ENCODE peak calls at places on chromosomes 7 and 10, in six cellular contexts. Q, X, L, A, E and C are unnamed samples.

GRCh38 chr7:128914566-128915151 is 4.2 kb upstream of the KCP start:
- DNase-seq in Q (peak), X (no peak), L (no peak), A (no peak), E (no peak), C (no peak)

GRCh38 chr10:63977329-63977923 is 456.2 kb downstream of the REEP3 start:
- DNase-seq in Q (no peak), X (peak), L (peak), A (peak), E (no peak), C (no peak)

GRCh38 chr10:132399117-132400035 is 2.4 kb downstream of the PWWP2B start:
- DNase-seq in Q (no peak), X (no peak), L (no peak), A (no peak), E (no peak), C (peak)

GRCh38 chr10:123863189-123863580 is 28.4 kb downstream of the CPXM2 start:
- DNase-seq in Q (no peak), X (no peak), L (no peak), A (no peak), E (no peak), C (no peak)

GRCh38 chr7:156002362-156003001 is 190.2 kb upstream of the SHH start:
- DNase-seq in Q (no peak), X (no peak), L (no peak), A (no peak), E (no peak), C (no peak)

GRCh38 chr7:26052721-26053120 is 99.3 kb upstream of the NFE2L3 start:
- DNase-seq in Q (no peak), X (no peak), L (no peak), A (no peak), E (no peak), C (no peak)

GRCh38 chr7:120860151-120860550 is 2.2 kb upstream of the TSPAN12 start:
- DNase-seq in Q (no peak), X (no peak), L (no peak), A (no peak), E (no peak), C (no peak)

GRCh38 chr7:155190608-155191536 is 106.8 kb upstream of the INSIG1 start:
- DNase-seq in Q (peak), X (no peak), L (no peak), A (peak), E (peak), C (no peak)

GRCh38 chr7:43701929-43702328 is 27.4 kb downstream of the COA1 start:
- DNase-seq in Q (no peak), X (no peak), L (no peak), A (no peak), E (no peak), C (no peak)

GRCh38 chr10:127824826-127825225 is 67.9 kb downstream of the CLRN3 start:
- DNase-seq in Q (no peak), X (no peak), L (no peak), A (no peak), E (no peak), C (no peak)

GRCh38 chr10:88553116-88553752 is 29.9 kb downstream of the RNLS start:
- DNase-seq in Q (peak), X (peak), L (peak), A (peak), E (no peak), C (peak)

GRCh38 chr7:107661081-107661864 is 645 bp downstream of the SLC26A4 start:
- DNase-seq in Q (peak), X (peak), L (no peak), A (peak), E (no peak), C (peak)

GRCh38 chr10:103616705-103617361 is 123.3 kb downstream of the NEURL1 start:
- DNase-seq in Q (no peak), X (no peak), L (no peak), A (peak), E (no peak), C (peak)

GRCh38 chr10:111113961-111114830 is 37.4 kb downstream of the ADRA2A start:
- DNase-seq in Q (peak), X (no peak), L (peak), A (peak), E (no peak), C (no peak)

GRCh38 chr10:88361995-88362540 is 221.1 kb downstream of the RNLS start:
- DNase-seq in Q (no peak), X (no peak), L (no peak), A (no peak), E (no peak), C (no peak)

GRCh38 chr10:132027423-132027983 is 38.2 kb upstream of the JAKMIP3 start:
- DNase-seq in Q (no peak), X (no peak), L (peak), A (no peak), E (no peak), C (no peak)

GRCh38 chr7:98400538-98401427 is at the start of gene BAIAP2L1:
- DNase-seq in Q (peak), X (peak), L (peak), A (peak), E (peak), C (peak)

GRCh38 chr7:132537451-132537850 is 38.8 kb downstream of the PLXNA4 start:
- DNase-seq in Q (no peak), X (no peak), L (no peak), A (no peak), E (no peak), C (no peak)

GRCh38 chr10:124008187-124008970 is 85.0 kb downstream of the CHST15 start:
- DNase-seq in Q (peak), X (peak), L (no peak), A (no peak), E (no peak), C (no peak)

GRCh38 chr7:92949748-92950147 is 113.4 kb upstream of the CDK6 start:
- DNase-seq in Q (no peak), X (no peak), L (no peak), A (no peak), E (no peak), C (no peak)

GRCh38 chr7:150383710-150384397 is 4.7 kb downstream of the ZNF775 start:
- DNase-seq in Q (peak), X (peak), L (no peak), A (no peak), E (no peak), C (peak)

GRCh38 chr10:59580257-59580863 is 129.3 kb downstream of the SLC16A9 start:
- DNase-seq in Q (no peak), X (no peak), L (no peak), A (peak), E (no peak), C (no peak)

GRCh38 chr7:105006367-105007139 is 7.5 kb upstream of the KMT2E start:
- DNase-seq in Q (no peak), X (no peak), L (no peak), A (no peak), E (no peak), C (no peak)

GRCh38 chr10:99535764-99536399 is 3.1 kb downstream of the NKX2-3 start:
- DNase-seq in Q (no peak), X (no peak), L (no peak), A (no peak), E (no peak), C (no peak)

GRCh38 chr7:138926241-138926612 is 55.0 kb downstream of the KIAA1549 start:
- DNase-seq in Q (no peak), X (no peak), L (no peak), A (no peak), E (no peak), C (no peak)

GRCh38 chr10:78397796-78398195 is 364.1 kb downstream of the RPS24 start:
- DNase-seq in Q (no peak), X (no peak), L (no peak), A (no peak), E (no peak), C (no peak)

GRCh38 chr10:5559642-5560141 is 34.9 kb downstream of the CALML3 start:
- DNase-seq in Q (no peak), X (no peak), L (no peak), A (peak), E (no peak), C (no peak)

GRCh38 chr7:149005427-149006344 is 22.6 kb downstream of the PDIA4 start:
- DNase-seq in Q (peak), X (peak), L (no peak), A (peak), E (peak), C (peak)

GRCh38 chr10:119028900-119029612 is 458 bp upstream of the NANOS1 start:
- DNase-seq in Q (peak), X (peak), L (peak), A (peak), E (peak), C (peak)

GRCh38 chr7:120733143-120733542 is 124.8 kb downstream of the TSPAN12 start:
- DNase-seq in Q (no peak), X (no peak), L (peak), A (peak), E (no peak), C (no peak)

GRCh38 chr10:91891285-91892001 is 17.8 kb downstream of the FGFBP3 start:
- DNase-seq in Q (no peak), X (no peak), L (peak), A (no peak), E (no peak), C (no peak)

GRCh38 chr7:113608786-113609185 is 310.0 kb downstream of the PPP1R3A start:
- DNase-seq in Q (no peak), X (no peak), L (no peak), A (no peak), E (no peak), C (no peak)

GRCh38 chr10:14362098-14362497 is 31.4 kb upstream of the FRMD4A start:
- DNase-seq in Q (no peak), X (no peak), L (no peak), A (peak), E (no peak), C (no peak)

GRCh38 chr7:118182618-118183253 is 1.2 kb upstream of the LSM8 start:
- DNase-seq in Q (no peak), X (no peak), L (no peak), A (no peak), E (no peak), C (no peak)